ENCODE peak calls at places on chromosome 18, in nine cellular contexts. H, I, Q, D, C, S, T, L and B are unnamed samples.

GRCh38 chr18:7784171-7784570 is 217.1 kb downstream of the PTPRM start:
- DNase-seq in H (no peak), I (no peak), Q (no peak), D (no peak), C (no peak), S (no peak), T (peak), L (peak), B (no peak)

GRCh38 chr18:8375269-8375668 is 234.0 kb upstream of the RAB12 start:
- DNase-seq in H (no peak), I (no peak), Q (no peak), D (no peak), C (no peak), S (no peak), T (no peak), L (no peak), B (no peak)

GRCh38 chr18:39463986-39464385 is 1898.4 kb upstream of the CELF4 start:
- DNase-seq in H (no peak), I (no peak), Q (no peak), D (no peak), C (no peak), S (no peak), T (no peak), L (no peak), B (no peak)

GRCh38 chr18:26540041-26540628 is 8.2 kb downstream of the KCTD1 start:
- DNase-seq in H (no peak), I (no peak), Q (peak), D (no peak), C (no peak), S (no peak), T (no peak), L (peak), B (peak)

GRCh38 chr18:22052405-22053105 is 116.8 kb upstream of the GATA6 start:
- DNase-seq in H (no peak), I (no peak), Q (no peak), D (no peak), C (peak), S (no peak), T (no peak), L (no peak), B (peak)

GRCh38 chr18:8548186-8548585 is 61.1 kb upstream of the RAB12 start:
- DNase-seq in H (no peak), I (no peak), Q (peak), D (no peak), C (no peak), S (peak), T (no peak), L (peak), B (no peak)

GRCh38 chr18:76619342-76620315 is 124.6 kb upstream of the ZNF516 start:
- DNase-seq in H (peak), I (no peak), Q (no peak), D (no peak), C (peak), S (no peak), T (peak), L (peak), B (peak)

GRCh38 chr18:13868501-13869271 is 44.7 kb downstream of the MC5R start:
- DNase-seq in H (peak), I (no peak), Q (no peak), D (no peak), C (no peak), S (no peak), T (no peak), L (no peak), B (no peak)

GRCh38 chr18:79934311-79935097 is 16.9 kb downstream of the SLC66A2 start:
- DNase-seq in H (no peak), I (no peak), Q (no peak), D (no peak), C (no peak), S (no peak), T (no peak), L (no peak), B (peak)

GRCh38 chr18:68103561-68103960 is 587.0 kb upstream of the DSEL start:
- DNase-seq in H (no peak), I (no peak), Q (no peak), D (no peak), C (no peak), S (no peak), T (no peak), L (no peak), B (no peak)

GRCh38 chr18:12307871-12308385 is at the start of gene TUBB6:
- DNase-seq in H (peak), I (no peak), Q (peak), D (no peak), C (peak), S (no peak), T (peak), L (peak), B (peak)

GRCh38 chr18:36532394-36532793 is 234.9 kb downstream of the FHOD3 start:
- DNase-seq in H (no peak), I (no peak), Q (peak), D (no peak), C (no peak), S (no peak), T (no peak), L (peak), B (peak)

GRCh38 chr18:28404721-28405120 is 227.8 kb upstream of the CDH2 start:
- DNase-seq in H (no peak), I (no peak), Q (no peak), D (no peak), C (no peak), S (peak), T (no peak), L (no peak), B (no peak)

GRCh38 chr18:76275913-76276312 is 219.1 kb downstream of the ZNF516 start:
- DNase-seq in H (no peak), I (no peak), Q (no peak), D (no peak), C (no peak), S (no peak), T (peak), L (no peak), B (no peak)

GRCh38 chr18:54888933-54889332 is 60.7 kb downstream of the RAB27B start:
- DNase-seq in H (no peak), I (no peak), Q (peak), D (no peak), C (no peak), S (peak), T (no peak), L (peak), B (peak)

GRCh38 chr18:23365602-23366001 is 87.5 kb upstream of the RIOK3 start:
- DNase-seq in H (no peak), I (no peak), Q (no peak), D (peak), C (no peak), S (peak), T (no peak), L (no peak), B (peak)

GRCh38 chr18:57185434-57185833 is 38.5 kb downstream of the BOD1L2 start:
- DNase-seq in H (no peak), I (no peak), Q (no peak), D (no peak), C (no peak), S (no peak), T (no peak), L (no peak), B (no peak)

GRCh38 chr18:28961669-28962228 is 784.8 kb upstream of the CDH2 start:
- DNase-seq in H (peak), I (no peak), Q (peak), D (no peak), C (no peak), S (no peak), T (peak), L (peak), B (peak)